ENCODE peak calls at places on chromosomes 5 and 9, in eight cellular contexts. U is body of pancreas, B is right lobe of liver, W is heart left ventricle, O is A549, Z is HepG2, Y is HCT116, L is GM12878. E is an unnamed sample. For H3K4me1, the result is how much of the 10 kb centered on the place peaks cover.

GRCh38 chr5:530001-530400 is 5.8 kb upstream of the SLC9A3 start:
- ATAC-seq in L (peak), Z (no peak), B (no peak), O (no peak), U (no peak), W (peak), Y (no peak), E (no peak)

GRCh38 chr5:59116231-59116900 is 533.5 kb downstream of the RAB3C start:
- ATAC-seq in Y (no peak), L (no peak), W (no peak), Z (no peak), U (no peak), B (no peak), O (peak), E (no peak)

GRCh38 chr5:32098291-32098690 is 75.8 kb downstream of the GOLPH3 start:
- ATAC-seq in Z (peak), B (peak), O (no peak), Y (no peak), W (peak), U (no peak), L (no peak), E (no peak)

GRCh38 chr9:38160613-38161215 is 91.7 kb upstream of the SHB start:
- ATAC-seq in Z (peak), U (peak), O (peak), B (peak), W (peak), Y (peak), L (peak), E (no peak)

GRCh38 chr9:123974471-123974870 is 37.1 kb upstream of the LHX2 start:
- ATAC-seq in B (no peak), O (peak), W (no peak), U (no peak), Z (no peak), Y (no peak), L (no peak), E (no peak)

GRCh38 chr5:12861891-12862290 is 957.6 kb upstream of the CTNND2 start:
- ATAC-seq in Y (no peak), U (no peak), B (no peak), L (no peak), W (no peak), O (no peak), Z (no peak), E (no peak)

GRCh38 chr9:124415852-124416484 is 726 bp upstream of the PSMB7 start:
- ATAC-seq in B (no peak), U (no peak), L (no peak), O (peak), Y (no peak), W (no peak), Z (no peak), E (no peak)

GRCh38 chr9:71487046-71487445 is 281.3 kb downstream of the CEMIP2 start:
- ATAC-seq in Z (peak), O (peak), W (no peak), Y (peak), L (no peak), B (no peak), U (no peak), E (no peak)

GRCh38 chr5:14407746-14408175 is 173.8 kb upstream of the OTULINL start:
- ATAC-seq in W (peak), B (peak), Z (no peak), Y (no peak), O (no peak), U (peak), L (no peak), E (peak)

GRCh38 chr9:87786876-87787275 is 61.0 kb downstream of the CTSL start:
- ATAC-seq in W (no peak), B (no peak), O (no peak), U (no peak), L (no peak), Z (no peak), Y (no peak), E (no peak)

GRCh38 chr5:133859073-133859472 is 109.4 kb downstream of the C5orf15 start:
- ATAC-seq in B (no peak), Y (no peak), W (no peak), O (no peak), U (no peak), L (peak), Z (no peak), E (no peak)

GRCh38 chr5:14035859-14036440 is 91.5 kb upstream of the DNAH5 start:
- ATAC-seq in W (peak), Y (peak), Z (peak), U (peak), B (no peak), L (peak), O (peak), E (peak)

GRCh38 chr5:148860599-148860998 is 34.2 kb downstream of the ADRB2 start:
- ATAC-seq in Y (no peak), L (no peak), Z (no peak), W (no peak), U (no peak), O (no peak), B (no peak), E (no peak)

GRCh38 chr9:127004946-127005769 is 90.6 kb downstream of the RALGPS1 start:
- ATAC-seq in O (no peak), Z (no peak), W (peak), U (no peak), Y (no peak), L (peak), B (no peak), E (peak)

GRCh38 chr5:76958976-76959767 is 6.3 kb downstream of the CRHBP start:
- ATAC-seq in Y (no peak), O (no peak), W (peak), U (no peak), B (peak), L (peak), Z (no peak), E (no peak)

GRCh38 chr9:128102861-128103588 is 24.5 kb downstream of the PTGES2 start:
- ATAC-seq in Y (no peak), B (peak), W (no peak), O (no peak), Z (peak), L (no peak), U (peak), E (no peak)

GRCh38 chr5:163661358-163661757 is 155.9 kb downstream of the MAT2B start:
- ATAC-seq in B (no peak), U (no peak), L (no peak), W (no peak), O (no peak), Y (no peak), Z (no peak), E (no peak)

GRCh38 chr9:112203536-112203935 is 28.4 kb upstream of the SUSD1 start:
- ATAC-seq in B (no peak), O (no peak), W (no peak), Z (no peak), Y (peak), L (no peak), U (no peak), E (no peak)

GRCh38 chr9:104775574-104775936 is 11.6 kb downstream of the NIPSNAP3B start:
- ATAC-seq in O (no peak), Y (no peak), U (no peak), L (peak), W (peak), B (no peak), Z (peak), E (no peak)

GRCh38 chr5:104890767-104891166 is 1328.2 kb upstream of the NUDT12 start:
- ATAC-seq in Y (no peak), U (no peak), O (no peak), L (no peak), Z (no peak), B (no peak), W (no peak), E (no peak)

GRCh38 chr5:131943914-131944313 is 1.5 kb downstream of the MEIKIN start:
- ATAC-seq in Y (no peak), U (no peak), O (no peak), B (no peak), Z (no peak), L (no peak), W (no peak), E (no peak)

GRCh38 chr9:33443047-33443446 is 4.3 kb downstream of the AQP3 start:
- ATAC-seq in Z (peak), L (no peak), Y (peak), B (no peak), W (no peak), O (no peak), U (no peak), E (no peak)

GRCh38 chr5:92554447-92555085 is 1026.5 kb downstream of the NR2F1-AS1 start:
- ATAC-seq in B (no peak), Y (no peak), Z (no peak), W (no peak), O (no peak), L (no peak), U (no peak), E (no peak)

GRCh38 chr5:24161559-24161958 is 483.2 kb downstream of the CDH10 start:
- ATAC-seq in U (no peak), O (no peak), B (no peak), Z (no peak), W (no peak), Y (no peak), L (no peak), E (no peak)

GRCh38 chr5:91280062-91280941 is 102.8 kb downstream of the ARRDC3 start:
- ATAC-seq in Y (peak), U (peak), L (peak), O (peak), B (peak), Z (peak), W (peak), E (peak)

GRCh38 chr9:31519011-31519410 is 865.4 kb upstream of the ACO1 start:
- ATAC-seq in U (no peak), Y (no peak), O (no peak), Z (no peak), L (peak), B (no peak), W (no peak), E (no peak)

GRCh38 chr5:90473321-90474234 is 993 bp downstream of the MBLAC2 start:
- ATAC-seq in Y (peak), U (peak), Z (peak), B (peak), L (peak), O (peak), W (peak), E (peak)

GRCh38 chr5:33852837-33853236 is 39.0 kb downstream of the ADAMTS12 start:
- ATAC-seq in O (no peak), Z (no peak), Y (no peak), U (no peak), W (no peak), B (no peak), L (no peak), E (no peak)

GRCh38 chr5:33857037-33857436 is 34.8 kb downstream of the ADAMTS12 start:
- ATAC-seq in Y (no peak), O (no peak), L (peak), Z (no peak), W (no peak), U (no peak), B (no peak), E (no peak)

GRCh38 chr5:33854733-33855151 is 37.0 kb downstream of the ADAMTS12 start:
- ATAC-seq in Y (no peak), L (no peak), B (peak), Z (peak), W (peak), O (no peak), U (no peak), E (no peak)

GRCh38 chr5:33852327-33852726 is 39.5 kb downstream of the ADAMTS12 start:
- ATAC-seq in L (no peak), Y (no peak), Z (no peak), U (no peak), B (no peak), O (no peak), W (no peak), E (peak)

GRCh38 chr5:33855396-33855795 is 36.4 kb downstream of the ADAMTS12 start:
- ATAC-seq in B (no peak), O (no peak), U (no peak), Z (no peak), W (no peak), L (no peak), Y (no peak), E (no peak)
- H3K4me1 ChIP-seq in B (under half), O (under half), U (under half), Z (under half), W (under half), L (half or more), Y (under half), E (under half)

DNA sequence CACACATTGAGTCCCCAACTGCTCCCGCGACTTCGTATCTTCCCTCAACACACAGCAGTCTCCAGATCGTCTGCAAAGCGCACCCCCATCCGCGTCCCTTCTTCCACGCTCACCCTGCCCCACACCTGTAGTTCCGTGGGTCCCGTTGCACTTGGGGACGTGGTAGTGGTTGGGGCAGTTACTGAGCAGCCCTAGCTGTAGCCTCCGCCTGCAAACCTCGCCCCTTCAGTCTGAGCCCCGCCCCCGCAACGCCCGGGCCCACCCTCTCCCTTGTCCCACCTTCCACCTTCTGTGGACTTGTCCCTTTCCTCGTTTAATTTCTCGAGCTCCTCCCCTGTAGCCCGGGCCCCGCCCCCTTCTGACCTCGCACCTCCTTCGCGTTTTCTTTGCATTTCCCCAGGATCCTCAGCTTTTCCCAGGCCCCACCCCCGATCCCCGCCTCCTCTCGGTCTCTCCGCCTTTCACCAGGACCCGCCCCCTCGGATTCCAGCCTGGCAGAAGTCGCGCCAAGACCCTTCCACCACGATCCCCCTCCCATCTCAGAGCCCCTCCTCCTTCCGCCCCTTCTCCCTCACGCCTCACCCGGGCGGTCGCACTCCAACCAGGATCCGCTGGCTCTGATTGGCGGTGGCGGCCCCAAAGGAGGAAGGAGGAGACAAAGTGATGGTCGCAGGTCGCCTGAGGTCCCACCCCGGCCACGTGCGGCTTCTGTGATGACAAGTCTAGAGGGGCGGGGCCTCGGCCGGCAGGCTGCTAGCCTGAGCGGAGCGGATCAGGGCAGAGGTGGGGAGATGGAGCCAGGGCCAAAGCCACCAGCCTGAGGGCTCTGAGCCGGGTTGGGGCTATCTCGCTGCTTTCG is at the start of gene ATOSB:
- ATAC-seq in U (peak), Z (peak), L (peak), W (peak), O (peak), Y (peak), B (peak), E (peak)
- TF ChIP-seq POLR2A in U (peak), Z (peak), L (peak), W (peak), O (peak), Y (no peak), B (peak), E (no peak)

GRCh38 chr9:131279196-131279926 is 3.1 kb upstream of the FAM78A start:
- ATAC-seq in O (no peak), Y (no peak), Z (no peak), B (no peak), L (no peak), W (peak), U (no peak), E (no peak)

GRCh38 chr9:131278421-131279111 is 2.3 kb upstream of the FAM78A start:
- ATAC-seq in O (no peak), W (no peak), Y (no peak), Z (no peak), B (no peak), U (no peak), L (no peak), E (no peak)

GRCh38 chr9:131281119-131281965 is 5.0 kb upstream of the FAM78A start:
- ATAC-seq in W (no peak), U (no peak), B (no peak), Z (no peak), Y (no peak), L (no peak), O (no peak), E (no peak)

GRCh38 chr9:131280660-131281059 is 4.3 kb upstream of the FAM78A start:
- ATAC-seq in U (no peak), L (no peak), Y (no peak), Z (no peak), W (no peak), B (no peak), O (no peak), E (no peak)

GRCh38 chr9:131279927-131280530 is 3.7 kb upstream of the FAM78A start:
- ATAC-seq in Z (no peak), U (no peak), W (no peak), L (no peak), B (no peak), Y (no peak), O (no peak), E (no peak)
- H3K4me1 ChIP-seq in Z (under half), U (under half), W (under half), L (under half), B (under half), Y (under half), O (under half), E (under half)

GRCh38 chr9:135930446-135931345 is 23.4 kb upstream of the CAMSAP1 start:
- ATAC-seq in U (no peak), W (no peak), L (no peak), Z (no peak), O (no peak), B (no peak), Y (no peak), E (no peak)
- TF ChIP-seq POLR2A in U (no peak), W (no peak), L (no peak), Z (no peak), O (no peak), B (no peak), Y (no peak), E (no peak)

GRCh38 chr9:91305596-91305995 is 56.1 kb downstream of the AUH start:
- ATAC-seq in Z (no peak), O (no peak), U (no peak), W (no peak), L (no peak), B (peak), Y (no peak), E (no peak)
- H3K4me1 ChIP-seq in Z (under half), O (under half), U (under half), W (under half), L (under half), B (under half), Y (under half), E (under half)

E was measured in gastroesophageal sphincter.